ENCODE peak calls at places on chromosome 12, in eight cellular contexts. One of them, this sample, is unnamed.
A peak's percentile ranks its signal among the peaks of the same experiment; 100 is the strongest.

GRCh38 chr12:82097877-82098276 is 260.3 kb downstream of the CCDC59 start:
- DNase-seq in GM03348: no peak
- DNase-seq in HTR-8/SVneo: no peak
- DNase-seq in Right ventricle myocardium inferior: no peak
- DNase-seq in Peyer's patch: no peak
- DNase-seq in PC-9: no peak
- DNase-seq in NCI-H2107: no peak
- DNase-seq in H7: no peak
- DNase-seq in this sample: no peak

GRCh38 chr12:122028601-122029560 is 7.2 kb downstream of the BCL7A start:
- DNase-seq in Peyer's patch: peak; percentile 62
- DNase-seq in H7: peak; percentile 47
- DNase-seq in GM03348: no peak
- DNase-seq in NCI-H2107: no peak
- DNase-seq in Right ventricle myocardium inferior: no peak
- DNase-seq in PC-9: no peak
- DNase-seq in HTR-8/SVneo: no peak
- DNase-seq in this sample: no peak

GRCh38 chr12:105279460-105280056 is 43.6 kb upstream of the APPL2 start:
- DNase-seq in Peyer's patch: peak; percentile 63
- DNase-seq in H7: peak; percentile 31
- DNase-seq in PC-9: no peak
- DNase-seq in GM03348: no peak
- DNase-seq in HTR-8/SVneo: no peak
- DNase-seq in NCI-H2107: peak; percentile 3
- DNase-seq in Right ventricle myocardium inferior: no peak
- DNase-seq in this sample: peak; percentile 58

GRCh38 chr12:111201036-111201435 is 167.9 kb downstream of the PHETA1 start:
- DNase-seq in GM03348: no peak
- DNase-seq in Right ventricle myocardium inferior: no peak
- DNase-seq in H7: peak; percentile 79
- DNase-seq in HTR-8/SVneo: no peak
- DNase-seq in NCI-H2107: no peak
- DNase-seq in PC-9: no peak
- DNase-seq in Peyer's patch: no peak
- DNase-seq in this sample: peak; percentile 39

GRCh38 chr12:75943730-75944096 is 87.9 kb downstream of the PHLDA1 start:
- DNase-seq in GM03348: no peak
- DNase-seq in Peyer's patch: no peak
- DNase-seq in NCI-H2107: no peak
- DNase-seq in Right ventricle myocardium inferior: no peak
- DNase-seq in H7: no peak
- DNase-seq in PC-9: no peak
- DNase-seq in HTR-8/SVneo: no peak
- DNase-seq in this sample: no peak

GRCh38 chr12:123038966-123039365 is 58.5 kb downstream of the ARL6IP4 start:
- DNase-seq in Peyer's patch: no peak
- DNase-seq in H7: no peak
- DNase-seq in Right ventricle myocardium inferior: peak; percentile 20
- DNase-seq in GM03348: no peak
- DNase-seq in NCI-H2107: no peak
- DNase-seq in HTR-8/SVneo: no peak
- DNase-seq in PC-9: no peak
- DNase-seq in this sample: no peak

GRCh38 chr12:132166801-132167591 is 22.7 kb downstream of the NOC4L start:
- DNase-seq in Right ventricle myocardium inferior: no peak
- DNase-seq in PC-9: no peak
- DNase-seq in HTR-8/SVneo: no peak
- DNase-seq in NCI-H2107: no peak
- DNase-seq in H7: no peak
- DNase-seq in Peyer's patch: no peak
- DNase-seq in GM03348: no peak
- DNase-seq in this sample: no peak

GRCh38 chr12:1093166-1093751 is 102.2 kb downstream of the ERC1 start:
- DNase-seq in Peyer's patch: no peak
- DNase-seq in HTR-8/SVneo: peak; percentile 59
- DNase-seq in GM03348: peak; percentile 50
- DNase-seq in NCI-H2107: peak; percentile 68
- DNase-seq in PC-9: peak; percentile 47
- DNase-seq in Right ventricle myocardium inferior: no peak
- DNase-seq in H7: peak; percentile 26
- DNase-seq in this sample: peak; percentile 72

GRCh38 chr12:44224399-44224798 is 388.5 kb downstream of the TMEM117 start:
- DNase-seq in HTR-8/SVneo: no peak
- DNase-seq in Right ventricle myocardium inferior: no peak
- DNase-seq in NCI-H2107: no peak
- DNase-seq in PC-9: no peak
- DNase-seq in GM03348: no peak
- DNase-seq in H7: no peak
- DNase-seq in Peyer's patch: no peak
- DNase-seq in this sample: no peak

GRCh38 chr12:66014818-66015217 is 115.7 kb downstream of the LLPH start:
- DNase-seq in Peyer's patch: no peak
- DNase-seq in HTR-8/SVneo: no peak
- DNase-seq in NCI-H2107: no peak
- DNase-seq in Right ventricle myocardium inferior: no peak
- DNase-seq in H7: no peak
- DNase-seq in GM03348: peak; percentile 51
- DNase-seq in PC-9: no peak
- DNase-seq in this sample: no peak

GRCh38 chr12:6608592-6609311 is 1.6 kb upstream of the CHD4 start:
- DNase-seq in GM03348: no peak
- DNase-seq in PC-9: peak; percentile 43
- DNase-seq in H7: no peak
- DNase-seq in NCI-H2107: no peak
- DNase-seq in HTR-8/SVneo: peak; percentile 40
- DNase-seq in Right ventricle myocardium inferior: no peak
- DNase-seq in Peyer's patch: no peak
- DNase-seq in this sample: no peak

GRCh38 chr12:2999265-2999841 is 40.2 kb downstream of the TEAD4 start:
- DNase-seq in PC-9: no peak
- DNase-seq in Right ventricle myocardium inferior: no peak
- DNase-seq in GM03348: no peak
- DNase-seq in NCI-H2107: no peak
- DNase-seq in HTR-8/SVneo: no peak
- DNase-seq in H7: peak; percentile 89
- DNase-seq in Peyer's patch: no peak
- DNase-seq in this sample: peak; percentile 66

GRCh38 chr12:14066021-14066420 is 84.6 kb upstream of the GRIN2B start:
- DNase-seq in GM03348: no peak
- DNase-seq in PC-9: peak; percentile 77
- DNase-seq in HTR-8/SVneo: no peak
- DNase-seq in Peyer's patch: no peak
- DNase-seq in Right ventricle myocardium inferior: no peak
- DNase-seq in H7: no peak
- DNase-seq in NCI-H2107: no peak
- DNase-seq in this sample: no peak

GRCh38 chr12:29164477-29165163 is 15.5 kb downstream of the FAR2 start:
- DNase-seq in HTR-8/SVneo: peak; percentile 2
- DNase-seq in Peyer's patch: no peak
- DNase-seq in GM03348: peak; percentile 23
- DNase-seq in NCI-H2107: no peak
- DNase-seq in PC-9: peak; percentile 71
- DNase-seq in H7: no peak
- DNase-seq in Right ventricle myocardium inferior: no peak
- DNase-seq in this sample: no peak

GRCh38 chr12:122031342-122032216 is 9.9 kb downstream of the BCL7A start:
- DNase-seq in H7: peak; percentile 95
- DNase-seq in HTR-8/SVneo: peak; percentile 67
- DNase-seq in PC-9: no peak
- DNase-seq in Right ventricle myocardium inferior: no peak
- DNase-seq in NCI-H2107: no peak
- DNase-seq in Peyer's patch: peak; percentile 73
- DNase-seq in GM03348: peak; percentile 79
- DNase-seq in this sample: peak; percentile 65

GRCh38 chr12:99370742-99371141 is 276.8 kb upstream of the GARIN6 start:
- DNase-seq in Right ventricle myocardium inferior: no peak
- DNase-seq in GM03348: no peak
- DNase-seq in NCI-H2107: no peak
- DNase-seq in HTR-8/SVneo: no peak
- DNase-seq in H7: no peak
- DNase-seq in PC-9: no peak
- DNase-seq in Peyer's patch: no peak
- DNase-seq in this sample: no peak

GRCh38 chr12:114319422-114319821 is 86.5 kb downstream of the TBX5 start:
- DNase-seq in Peyer's patch: no peak
- DNase-seq in GM03348: peak; percentile 84
- DNase-seq in HTR-8/SVneo: no peak
- DNase-seq in Right ventricle myocardium inferior: no peak
- DNase-seq in NCI-H2107: no peak
- DNase-seq in PC-9: no peak
- DNase-seq in H7: no peak
- DNase-seq in this sample: no peak

GRCh38 chr12:93275589-93275988 is 102.1 kb upstream of the NUDT4 start:
- DNase-seq in Peyer's patch: no peak
- DNase-seq in NCI-H2107: no peak
- DNase-seq in HTR-8/SVneo: no peak
- DNase-seq in H7: no peak
- DNase-seq in PC-9: no peak
- DNase-seq in Right ventricle myocardium inferior: no peak
- DNase-seq in GM03348: no peak
- DNase-seq in this sample: no peak

GRCh38 chr12:53596920-53597363 is 29.2 kb downstream of the ATF7 start:
- DNase-seq in H7: no peak
- DNase-seq in GM03348: no peak
- DNase-seq in Right ventricle myocardium inferior: no peak
- DNase-seq in HTR-8/SVneo: no peak
- DNase-seq in PC-9: no peak
- DNase-seq in NCI-H2107: no peak
- DNase-seq in Peyer's patch: no peak
- DNase-seq in this sample: peak; percentile 28

GRCh38 chr12:69996722-69997121 is 171.7 kb downstream of the MYRFL start:
- DNase-seq in NCI-H2107: no peak
- DNase-seq in H7: no peak
- DNase-seq in PC-9: no peak
- DNase-seq in HTR-8/SVneo: no peak
- DNase-seq in GM03348: no peak
- DNase-seq in Peyer's patch: no peak
- DNase-seq in Right ventricle myocardium inferior: no peak
- DNase-seq in this sample: no peak

GRCh38 chr12:91529829-91530228 is 347.2 kb upstream of the DCN start:
- DNase-seq in NCI-H2107: no peak
- DNase-seq in PC-9: no peak
- DNase-seq in Peyer's patch: no peak
- DNase-seq in GM03348: no peak
- DNase-seq in H7: no peak
- DNase-seq in Right ventricle myocardium inferior: no peak
- DNase-seq in HTR-8/SVneo: peak; percentile 8
- DNase-seq in this sample: no peak

GRCh38 chr12:116594325-116595038 is 35.3 kb downstream of the MAP1LC3B2 start:
- DNase-seq in HTR-8/SVneo: no peak
- DNase-seq in PC-9: no peak
- DNase-seq in GM03348: no peak
- DNase-seq in NCI-H2107: no peak
- DNase-seq in Peyer's patch: peak; percentile 75
- DNase-seq in Right ventricle myocardium inferior: peak; percentile 84
- DNase-seq in H7: no peak
- DNase-seq in this sample: no peak

GRCh38 chr12:13452955-13453570 is 256.5 kb downstream of the EMP1 start:
- DNase-seq in Peyer's patch: no peak
- DNase-seq in GM03348: no peak
- DNase-seq in PC-9: no peak
- DNase-seq in H7: no peak
- DNase-seq in NCI-H2107: no peak
- DNase-seq in Right ventricle myocardium inferior: no peak
- DNase-seq in HTR-8/SVneo: no peak
- DNase-seq in this sample: no peak

GRCh38 chr12:6684609-6685008 is 4.6 kb downstream of the ZNF384 start:
- DNase-seq in Peyer's patch: no peak
- DNase-seq in H7: peak; percentile 59
- DNase-seq in Right ventricle myocardium inferior: no peak
- DNase-seq in GM03348: no peak
- DNase-seq in HTR-8/SVneo: peak; percentile 40
- DNase-seq in PC-9: peak; percentile 44
- DNase-seq in NCI-H2107: no peak
- DNase-seq in this sample: peak; percentile 78

GRCh38 chr12:77608157-77608755 is 222.4 kb upstream of the NAV3 start:
- DNase-seq in PC-9: no peak
- DNase-seq in H7: no peak
- DNase-seq in NCI-H2107: no peak
- DNase-seq in Right ventricle myocardium inferior: no peak
- DNase-seq in GM03348: no peak
- DNase-seq in Peyer's patch: no peak
- DNase-seq in HTR-8/SVneo: no peak
- DNase-seq in this sample: no peak

GRCh38 chr12:85920324-85920947 is 46.3 kb downstream of the NTS start:
- DNase-seq in H7: peak; percentile 18
- DNase-seq in Peyer's patch: no peak
- DNase-seq in Right ventricle myocardium inferior: no peak
- DNase-seq in GM03348: peak; percentile 41
- DNase-seq in NCI-H2107: no peak
- DNase-seq in HTR-8/SVneo: peak; percentile 29
- DNase-seq in PC-9: no peak
- DNase-seq in this sample: peak; percentile 12

GRCh38 chr12:107684029-107684790 is 1.4 kb upstream of the PWP1 start:
- DNase-seq in GM03348: no peak
- DNase-seq in Peyer's patch: no peak
- DNase-seq in HTR-8/SVneo: no peak
- DNase-seq in H7: no peak
- DNase-seq in Right ventricle myocardium inferior: no peak
- DNase-seq in PC-9: no peak
- DNase-seq in NCI-H2107: no peak
- DNase-seq in this sample: no peak

GRCh38 chr12:6067152-6067916 is 57.1 kb downstream of the VWF start:
- DNase-seq in GM03348: no peak
- DNase-seq in Peyer's patch: peak; percentile 59
- DNase-seq in H7: peak; percentile 88
- DNase-seq in NCI-H2107: no peak
- DNase-seq in PC-9: peak; percentile 45
- DNase-seq in Right ventricle myocardium inferior: no peak
- DNase-seq in HTR-8/SVneo: peak; percentile 84
- DNase-seq in this sample: peak; percentile 72

GRCh38 chr12:66156654-66157053 is 13.1 kb downstream of the TMBIM4 start:
- DNase-seq in GM03348: no peak
- DNase-seq in PC-9: peak; percentile 44
- DNase-seq in HTR-8/SVneo: no peak
- DNase-seq in Right ventricle myocardium inferior: no peak
- DNase-seq in H7: no peak
- DNase-seq in Peyer's patch: no peak
- DNase-seq in NCI-H2107: no peak
- DNase-seq in this sample: no peak

GRCh38 chr12:121128908-121129704 is 3.6 kb upstream of the P2RX7 start:
- DNase-seq in Right ventricle myocardium inferior: peak; percentile 89
- DNase-seq in PC-9: no peak
- DNase-seq in H7: peak; percentile 67
- DNase-seq in HTR-8/SVneo: no peak
- DNase-seq in GM03348: peak; percentile 75
- DNase-seq in NCI-H2107: no peak
- DNase-seq in Peyer's patch: peak; percentile 93
- DNase-seq in this sample: no peak

GRCh38 chr12:104756901-104757300 is 201.2 kb downstream of the SLC41A2 start:
- DNase-seq in HTR-8/SVneo: no peak
- DNase-seq in NCI-H2107: no peak
- DNase-seq in PC-9: no peak
- DNase-seq in GM03348: no peak
- DNase-seq in H7: peak; percentile 2
- DNase-seq in Peyer's patch: no peak
- DNase-seq in Right ventricle myocardium inferior: no peak
- DNase-seq in this sample: no peak

GRCh38 chr12:111369496-111370220 is 763 bp upstream of the PHETA1 start:
- DNase-seq in NCI-H2107: no peak
- DNase-seq in H7: no peak
- DNase-seq in HTR-8/SVneo: no peak
- DNase-seq in GM03348: no peak
- DNase-seq in PC-9: no peak
- DNase-seq in Peyer's patch: no peak
- DNase-seq in Right ventricle myocardium inferior: no peak
- DNase-seq in this sample: no peak